ENCODE peak calls at places on chromosomes 7 and 10, in four cellular contexts. One of them, this sample, is unnamed.

GRCh38 chr10:21099291-21099800 is 202.2 kb upstream of the NEBL start:
- DNase-seq in Karpas-422: no peak
- DNase-seq in fibroblast of lung: no peak
- DNase-seq in GM23248: no peak
- DNase-seq in this sample: no peak

GRCh38 chr7:139108256-139109187 is 998 bp downstream of the ZC3HAV1 start:
- DNase-seq in Karpas-422: peak; percentile 79
- DNase-seq in fibroblast of lung: peak; percentile 27
- DNase-seq in GM23248: peak; percentile 55
- DNase-seq in this sample: peak; percentile 26

GRCh38 chr10:21336476-21337170 is 188.9 kb downstream of the SKIDA1 start:
- DNase-seq in Karpas-422: no peak
- DNase-seq in fibroblast of lung: peak; percentile 97
- DNase-seq in GM23248: peak; percentile 95
- DNase-seq in this sample: peak; percentile 90

GRCh38 chr10:56139405-56139804 is 221.7 kb downstream of the ZWINT start:
- DNase-seq in Karpas-422: no peak
- DNase-seq in fibroblast of lung: no peak
- DNase-seq in GM23248: no peak
- DNase-seq in this sample: no peak

GRCh38 chr7:129684777-129685176 is 73.3 kb downstream of the NRF1 start:
- DNase-seq in Karpas-422: no peak
- DNase-seq in fibroblast of lung: peak; percentile 33
- DNase-seq in GM23248: no peak
- DNase-seq in this sample: no peak

GRCh38 chr10:31520982-31521381 is 202.0 kb downstream of the ZEB1 start:
- DNase-seq in Karpas-422: no peak
- DNase-seq in fibroblast of lung: no peak
- DNase-seq in GM23248: no peak
- DNase-seq in this sample: no peak

GRCh38 chr10:79347894-79348639 is 798 bp downstream of the PPIF start:
- DNase-seq in Karpas-422: peak; percentile 88
- DNase-seq in fibroblast of lung: peak; percentile 61
- DNase-seq in GM23248: peak; percentile 83
- DNase-seq in this sample: peak; percentile 71

GRCh38 chr10:91575044-91575610 is 57.7 kb downstream of the PPP1R3C start:
- DNase-seq in Karpas-422: no peak
- DNase-seq in fibroblast of lung: no peak
- DNase-seq in GM23248: no peak
- DNase-seq in this sample: no peak

GRCh38 chr7:40899151-40899550 is 764.3 kb downstream of the SUGCT start:
- DNase-seq in Karpas-422: no peak
- DNase-seq in fibroblast of lung: no peak
- DNase-seq in GM23248: no peak
- DNase-seq in this sample: no peak

GRCh38 chr10:99872367-99873162 is 90.1 kb downstream of the ABCC2 start:
- DNase-seq in Karpas-422: no peak
- DNase-seq in fibroblast of lung: peak; percentile 53
- DNase-seq in GM23248: peak; percentile 42
- DNase-seq in this sample: peak; percentile 18

GRCh38 chr7:680411-681127 is 45.9 kb upstream of the DNAAF5 start:
- DNase-seq in Karpas-422: no peak
- DNase-seq in fibroblast of lung: no peak
- DNase-seq in GM23248: no peak
- DNase-seq in this sample: no peak

GRCh38 chr10:72073677-72074412 is 14.5 kb downstream of the SPOCK2 start:
- DNase-seq in Karpas-422: no peak
- DNase-seq in fibroblast of lung: no peak
- DNase-seq in GM23248: no peak
- DNase-seq in this sample: no peak

GRCh38 chr7:155645652-155646051 is 1.2 kb downstream of the RBM33 start:
- DNase-seq in Karpas-422: no peak
- DNase-seq in fibroblast of lung: no peak
- DNase-seq in GM23248: peak; percentile 46
- DNase-seq in this sample: no peak

GRCh38 chr7:15837627-15838026 is 151.1 kb upstream of the MEOX2 start:
- DNase-seq in Karpas-422: no peak
- DNase-seq in fibroblast of lung: no peak
- DNase-seq in GM23248: peak; percentile 35
- DNase-seq in this sample: no peak

GRCh38 chr7:116897661-116898060 is 35.3 kb downstream of the CAPZA2 start:
- DNase-seq in Karpas-422: no peak
- DNase-seq in fibroblast of lung: peak; percentile 68
- DNase-seq in GM23248: no peak
- DNase-seq in this sample: no peak
- H3K79me2 ChIP-seq in Karpas-422: peaks cover 80% of the 10 kb centered on the region
- H3K79me2 ChIP-seq in fibroblast of lung: peaks cover 3% of the 10 kb centered on the region
- H3K79me2 ChIP-seq in GM23248: peaks cover 98% of the 10 kb centered on the region
- H3K79me2 ChIP-seq in this sample: peaks cover 35% of the 10 kb centered on the region

DNA sequence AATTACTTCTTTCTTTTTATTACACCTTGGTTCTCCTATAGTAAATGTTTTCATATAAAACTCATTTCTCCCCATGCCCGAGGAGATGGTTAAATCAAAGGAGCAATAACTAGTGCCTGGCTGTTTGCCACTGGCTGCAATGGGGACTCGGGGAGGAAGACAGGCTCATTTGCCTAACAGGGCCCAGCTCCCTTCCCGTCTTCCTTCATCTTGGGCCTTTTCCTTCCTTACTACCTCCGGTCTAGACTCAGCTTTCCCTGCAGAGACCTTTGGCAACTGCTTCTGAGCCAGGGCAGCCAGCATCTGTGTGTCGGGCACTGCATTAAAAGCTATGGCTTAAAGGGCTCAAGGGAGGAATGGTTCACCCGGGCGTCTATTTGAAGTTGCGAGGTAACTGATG is 63.5 kb downstream of the CALD1 start:
- DNase-seq in Karpas-422: no peak
- DNase-seq in fibroblast of lung: no peak
- DNase-seq in GM23248: no peak
- DNase-seq in this sample: no peak
- H3K79me2 ChIP-seq in Karpas-422: no peaks in the 10 kb centered on the region
- H3K79me2 ChIP-seq in fibroblast of lung: peaks cover 61% of the 10 kb centered on the region
- H3K79me2 ChIP-seq in GM23248: peaks cover 100% of the 10 kb centered on the region
- H3K79me2 ChIP-seq in this sample: peaks cover 66% of the 10 kb centered on the region

GRCh38 chr7:70836946-70837345 is 295.0 kb upstream of the GALNT17 start:
- DNase-seq in Karpas-422: no peak
- DNase-seq in fibroblast of lung: no peak
- DNase-seq in GM23248: no peak
- DNase-seq in this sample: no peak

GRCh38 chr7:70837589-70837988 is 294.4 kb upstream of the GALNT17 start:
- DNase-seq in Karpas-422: no peak
- DNase-seq in fibroblast of lung: no peak
- DNase-seq in GM23248: no peak
- DNase-seq in this sample: no peak

GRCh38 chr7:70836279-70836678 is 295.7 kb upstream of the GALNT17 start:
- DNase-seq in Karpas-422: no peak
- DNase-seq in fibroblast of lung: no peak
- DNase-seq in GM23248: no peak
- DNase-seq in this sample: no peak

GRCh38 chr7:70834424-70834823 is 297.5 kb upstream of the GALNT17 start:
- DNase-seq in Karpas-422: no peak
- DNase-seq in fibroblast of lung: no peak
- DNase-seq in GM23248: no peak
- DNase-seq in this sample: no peak

GRCh38 chr7:70835658-70836057 is 296.3 kb upstream of the GALNT17 start:
- DNase-seq in Karpas-422: no peak
- DNase-seq in fibroblast of lung: no peak
- DNase-seq in GM23248: no peak
- DNase-seq in this sample: no peak
- H3K79me2 ChIP-seq in Karpas-422: no peaks in the 10 kb centered on the region
- H3K79me2 ChIP-seq in fibroblast of lung: no peaks in the 10 kb centered on the region
- H3K79me2 ChIP-seq in GM23248: no peaks in the 10 kb centered on the region
- H3K79me2 ChIP-seq in this sample: no peaks in the 10 kb centered on the region

GRCh38 chr7:101859411-101860106 is 42.1 kb downstream of the CUX1 start:
- DNase-seq in Karpas-422: peak; percentile 71
- DNase-seq in fibroblast of lung: no peak
- DNase-seq in GM23248: peak; percentile 62
- DNase-seq in this sample: no peak
- H3K79me2 ChIP-seq in Karpas-422: peaks cover 32% of the 10 kb centered on the region
- H3K79me2 ChIP-seq in fibroblast of lung: peaks cover 31% of the 10 kb centered on the region
- H3K79me2 ChIP-seq in GM23248: peaks cover 87% of the 10 kb centered on the region
- H3K79me2 ChIP-seq in this sample: peaks cover 53% of the 10 kb centered on the region

GRCh38 chr10:80491251-80492102 is 37.4 kb downstream of the TSPAN14 start:
- DNase-seq in Karpas-422: no peak
- DNase-seq in fibroblast of lung: no peak
- DNase-seq in GM23248: no peak
- DNase-seq in this sample: no peak
- H3K79me2 ChIP-seq in Karpas-422: no peaks in the 10 kb centered on the region
- H3K79me2 ChIP-seq in fibroblast of lung: peaks cover 12% of the 10 kb centered on the region
- H3K79me2 ChIP-seq in GM23248: peaks cover 75% of the 10 kb centered on the region
- H3K79me2 ChIP-seq in this sample: peaks cover 95% of the 10 kb centered on the region

GRCh38 chr7:70717553-70718248 is 414.2 kb upstream of the GALNT17 start:
- DNase-seq in Karpas-422: no peak
- DNase-seq in fibroblast of lung: no peak
- DNase-seq in GM23248: no peak
- DNase-seq in this sample: no peak

GRCh38 chr7:70723339-70723738 is 408.6 kb upstream of the GALNT17 start:
- DNase-seq in Karpas-422: no peak
- DNase-seq in fibroblast of lung: no peak
- DNase-seq in GM23248: no peak
- DNase-seq in this sample: no peak

GRCh38 chr7:70719120-70719519 is 412.8 kb upstream of the GALNT17 start:
- DNase-seq in Karpas-422: no peak
- DNase-seq in fibroblast of lung: no peak
- DNase-seq in GM23248: no peak
- DNase-seq in this sample: no peak

GRCh38 chr7:70720191-70720873 is 411.6 kb upstream of the GALNT17 start:
- DNase-seq in Karpas-422: no peak
- DNase-seq in fibroblast of lung: no peak
- DNase-seq in GM23248: no peak
- DNase-seq in this sample: no peak

DNA sequence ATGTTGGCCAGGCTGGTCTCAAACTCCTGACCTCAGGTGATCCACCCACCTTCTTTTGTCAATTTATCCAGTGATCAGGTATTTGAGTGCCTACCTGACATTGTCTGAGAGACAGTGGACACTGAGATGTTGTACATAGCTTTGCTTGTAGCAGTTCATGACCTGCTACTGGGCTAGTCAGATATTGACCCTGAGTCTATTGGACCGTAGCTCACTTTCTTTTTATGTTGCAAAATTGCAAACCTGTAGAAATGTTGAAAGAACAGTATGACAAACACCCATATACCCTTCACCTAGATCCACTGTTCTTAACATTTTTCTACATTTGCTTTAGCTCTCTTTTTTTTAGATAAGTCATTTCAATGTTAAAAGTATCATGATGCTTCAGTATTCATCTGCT is 410.4 kb upstream of the GALNT17 start:
- DNase-seq in Karpas-422: no peak
- DNase-seq in fibroblast of lung: no peak
- DNase-seq in GM23248: no peak
- DNase-seq in this sample: no peak
- H3K79me2 ChIP-seq in Karpas-422: peaks cover 79% of the 10 kb centered on the region
- H3K79me2 ChIP-seq in fibroblast of lung: no peaks in the 10 kb centered on the region
- H3K79me2 ChIP-seq in GM23248: peaks cover 50% of the 10 kb centered on the region
- H3K79me2 ChIP-seq in this sample: peaks cover 53% of the 10 kb centered on the region